ENCODE peak calls at places on chromosomes 2 and 18, in six cellular contexts. Q, J, P, I, U and D are unnamed samples.
A peak's percentile ranks its signal among the peaks of the same experiment; 100 is the strongest.

GRCh38 chr2:70044290-70045040 is 42.8 kb upstream of the PCBP1 start:
- DNase-seq in Q (peak; percentile 43), J (peak; percentile 70), P (no peak), I (no peak), U (no peak), D (no peak)

GRCh38 chr2:240919786-240920782 is 13.9 kb downstream of the CROCC2 start:
- DNase-seq in Q (peak; percentile 16), J (peak; percentile 75), P (no peak), I (no peak), U (no peak), D (peak; percentile 18)

GRCh38 chr2:31207790-31208189 is 9.5 kb downstream of the CAPN14 start:
- DNase-seq in Q (no peak), J (no peak), P (no peak), I (no peak), U (no peak), D (no peak)

GRCh38 chr2:73018188-73018825 is 53.2 kb downstream of the SFXN5 start:
- DNase-seq in Q (no peak), J (no peak), P (no peak), I (no peak), U (no peak), D (no peak)

GRCh38 chr2:150480241-150480640 is 7.2 kb downstream of the RND3 start:
- DNase-seq in Q (peak; percentile 34), J (no peak), P (no peak), I (no peak), U (peak; percentile 49), D (no peak)

GRCh38 chr2:167294031-167294774 is 405.9 kb downstream of the XIRP2 start:
- DNase-seq in Q (no peak), J (peak; percentile 73), P (no peak), I (no peak), U (peak; percentile 5), D (no peak)

GRCh38 chr2:132593171-132593570 is 76.8 kb downstream of the LYPD1 start:
- DNase-seq in Q (no peak), J (no peak), P (no peak), I (no peak), U (no peak), D (no peak)

GRCh38 chr18:48983793-48984437 is 33.1 kb upstream of the SMAD7 start:
- DNase-seq in Q (peak; percentile 58), J (no peak), P (no peak), I (no peak), U (peak; percentile 57), D (no peak)

GRCh38 chr18:35618289-35618688 is 36.7 kb downstream of the GALNT1 start:
- DNase-seq in Q (no peak), J (no peak), P (no peak), I (no peak), U (no peak), D (no peak)

GRCh38 chr2:171878481-171878993 is 15.5 kb downstream of the SLC25A12 start:
- DNase-seq in Q (peak; percentile 29), J (no peak), P (peak; percentile 73), I (no peak), U (peak; percentile 22), D (no peak)

GRCh38 chr2:134507697-134508096 is 211.1 kb downstream of the TMEM163 start:
- DNase-seq in Q (no peak), J (no peak), P (no peak), I (no peak), U (no peak), D (no peak)

GRCh38 chr2:157093666-157094065 is 163.8 kb upstream of the GALNT5 start:
- DNase-seq in Q (no peak), J (no peak), P (no peak), I (no peak), U (no peak), D (no peak)

GRCh38 chr2:197097578-197098366 is 171.3 kb upstream of the PGAP1 start:
- DNase-seq in Q (no peak), J (no peak), P (no peak), I (no peak), U (no peak), D (no peak)

GRCh38 chr18:47953471-47953931 is 23.0 kb upstream of the SMAD2 start:
- DNase-seq in Q (no peak), J (no peak), P (no peak), I (no peak), U (peak; percentile 34), D (no peak)

GRCh38 chr2:111710085-111710484 is 173.9 kb downstream of the ANAPC1 start:
- DNase-seq in Q (no peak), J (no peak), P (no peak), I (no peak), U (no peak), D (no peak)

GRCh38 chr18:47209166-47209565 is 33.0 kb upstream of the IER3IP1 start:
- DNase-seq in Q (no peak), J (no peak), P (no peak), I (no peak), U (no peak), D (no peak)

DNA sequence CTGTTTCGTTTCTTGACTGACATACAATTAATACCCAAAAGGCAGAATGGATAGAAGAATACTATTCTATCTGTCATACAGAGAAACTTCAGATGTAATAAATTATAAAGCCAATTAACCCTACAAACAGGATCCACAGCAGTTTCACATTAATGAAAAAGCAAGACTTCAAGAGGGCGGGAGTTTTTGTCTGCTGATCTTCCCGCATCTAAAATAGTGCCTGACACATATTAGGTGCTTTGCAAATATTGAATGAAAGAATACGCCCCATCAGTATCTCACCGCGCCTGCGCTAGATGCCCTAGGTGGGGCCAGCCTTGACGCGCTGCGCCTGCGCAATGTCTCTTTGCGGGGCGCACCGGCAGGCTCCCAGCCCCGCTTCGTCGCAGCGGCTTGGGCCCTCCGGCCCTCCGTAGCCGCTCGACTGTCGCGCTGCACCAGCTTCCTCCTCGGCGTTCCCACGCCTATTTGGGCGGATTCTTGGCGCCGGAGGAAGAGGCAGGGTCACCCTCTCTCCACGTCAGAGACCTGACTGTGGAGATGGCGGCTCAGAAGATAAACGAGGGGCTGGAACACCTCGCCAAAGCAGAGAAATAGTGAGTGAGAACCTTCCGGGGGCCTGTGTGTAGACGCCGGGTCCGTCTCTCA is at the start of gene NAPG:
- DNase-seq in Q (peak; percentile 92), J (peak; percentile 97), P (peak; percentile 98), I (peak; percentile 83), U (peak; percentile 95), D (peak; percentile 89)
- TF ChIP-seq POLR2A in Q (no peak), J (no peak), P (peak; percentile 84), I (no peak), U (peak; percentile 60), D (peak; percentile 73)

GRCh38 chr2:84830758-84831500 is 50.0 kb downstream of the TRABD2A start:
- DNase-seq in Q (no peak), J (no peak), P (no peak), I (no peak), U (no peak), D (no peak)

GRCh38 chr2:84830095-84830494 is 50.8 kb downstream of the TRABD2A start:
- DNase-seq in Q (peak; percentile 28), J (peak; percentile 83), P (peak; percentile 36), I (no peak), U (no peak), D (no peak)

GRCh38 chr2:84833481-84834150 is 47.3 kb downstream of the TRABD2A start:
- DNase-seq in Q (no peak), J (peak; percentile 74), P (no peak), I (no peak), U (no peak), D (no peak)

GRCh38 chr2:84829693-84830092 is 51.2 kb downstream of the TRABD2A start:
- DNase-seq in Q (no peak), J (no peak), P (no peak), I (no peak), U (no peak), D (no peak)

DNA sequence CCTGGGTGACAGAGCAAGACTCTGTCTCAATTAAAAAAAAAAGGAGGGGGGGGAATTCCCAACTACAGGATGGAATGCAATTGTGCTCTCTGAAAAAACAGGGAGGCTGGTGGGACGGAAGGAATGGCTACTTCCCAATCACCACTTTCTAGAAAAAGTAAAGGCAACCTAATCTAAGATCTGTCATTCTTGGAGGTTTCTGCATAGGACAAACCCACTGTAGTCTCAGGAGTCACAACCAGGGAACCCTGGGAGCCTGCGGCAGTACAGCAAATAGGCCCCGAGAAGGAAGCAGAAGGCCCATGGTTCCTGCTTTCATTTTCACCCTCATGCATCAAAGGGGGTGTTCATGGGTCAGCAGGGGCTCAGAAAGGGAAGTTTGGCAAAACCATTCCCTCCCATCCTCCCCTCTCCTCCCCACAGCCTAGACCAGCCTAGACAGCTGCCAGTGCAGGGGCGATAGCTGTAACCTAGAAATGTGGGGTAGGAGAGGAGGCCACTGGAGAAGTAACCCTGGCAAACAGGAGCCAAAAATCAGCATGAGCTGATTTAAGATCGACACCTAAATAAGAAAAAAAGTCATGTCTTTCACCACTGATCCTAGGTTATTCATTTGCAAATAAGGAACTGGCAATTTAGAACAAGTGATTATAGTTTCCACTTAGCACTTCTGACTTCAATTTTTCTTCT is 48.0 kb downstream of the TRABD2A start:
- DNase-seq in Q (no peak), J (peak; percentile 78), P (no peak), I (no peak), U (no peak), D (no peak)
- TF ChIP-seq POLR2AphosphoS5 in Q (no peak), J (no peak), P (no peak), I (no peak), U (no peak), D (no peak)

DNA sequence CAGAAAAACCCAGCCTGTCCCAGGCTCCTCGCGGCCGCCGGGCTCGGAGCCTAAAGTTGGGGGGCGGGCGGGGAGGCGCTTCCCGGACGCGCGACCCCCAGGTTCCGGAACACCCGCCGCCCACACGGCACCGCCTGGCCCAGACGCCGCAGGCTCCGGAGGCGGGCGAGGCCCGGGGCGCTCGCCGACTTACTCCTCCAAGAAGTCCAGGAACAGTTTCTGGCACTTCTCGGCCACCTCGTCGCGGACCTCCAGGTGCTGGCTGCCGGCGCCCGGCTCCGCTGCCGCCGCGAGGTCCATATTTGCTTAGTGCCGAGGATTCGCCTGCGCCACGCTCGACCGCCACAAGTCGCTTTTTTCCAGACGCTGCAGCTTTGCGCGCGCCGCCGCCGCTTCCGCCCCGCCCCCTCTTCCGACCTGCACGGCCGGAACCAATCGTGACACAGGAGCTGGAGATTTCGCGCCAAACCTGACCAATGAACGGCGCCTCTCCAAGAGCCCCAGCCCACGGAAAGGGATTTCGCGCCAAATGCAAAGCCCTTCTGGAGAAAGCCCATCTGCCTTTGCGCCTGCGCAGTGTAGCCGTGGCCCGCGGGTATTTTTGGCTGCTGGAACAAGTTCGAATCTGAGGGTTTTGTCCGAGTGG is at the start of gene MCM6:
- DNase-seq in Q (peak; percentile 97), J (peak; percentile 96), P (peak; percentile 99), I (peak; percentile 99), U (peak; percentile 99), D (peak; percentile 93)
- TF ChIP-seq POLR2A in Q (no peak), J (no peak), P (peak; percentile 87), I (no peak), U (peak; percentile 26), D (peak; percentile 50)

GRCh38 chr2:230007931-230008707 is 60.6 kb downstream of the SLC16A14 start:
- DNase-seq in Q (peak; percentile 87), J (peak; percentile 93), P (peak; percentile 46), I (peak; percentile 46), U (peak; percentile 78), D (peak; percentile 23)
- TF ChIP-seq POLR2AphosphoS5 in Q (no peak), J (no peak), P (no peak), I (no peak), U (no peak), D (no peak)

GRCh38 chr2:100321881-100322820 is at the start of gene LONRF2:
- DNase-seq in Q (peak; percentile 52), J (peak; percentile 69), P (peak; percentile 69), I (no peak), U (no peak), D (peak; percentile 13)
- TF ChIP-seq POLR2A in Q (no peak), J (no peak), P (no peak), I (no peak), U (no peak), D (no peak)

GRCh38 chr2:231052494-231053451 is 3.9 kb upstream of the PSMD1 start:
- DNase-seq in Q (peak; percentile 89), J (peak; percentile 97), P (peak; percentile 70), I (peak; percentile 68), U (peak; percentile 74), D (peak; percentile 79)
- TF ChIP-seq POLR2AphosphoS5 in Q (no peak), J (peak; percentile 66), P (no peak), I (peak; percentile 63), U (peak; percentile 30), D (no peak)